ENCODE peak calls at places on chromosomes 1 and 21, in ten cellular contexts. G is transverse colon, M is ovary, X is SK-N-SH, A is esophagus squamous epithelium, R is heart right ventricle, V is heart left ventricle, E is kidney, D is endodermal cell, F is H1. C is an unnamed sample. For H3K36me3, the result is how much of the 10 kb centered on the place peaks cover.

GRCh38 chr1:235102993-235103411 is 25.6 kb downstream of the TOMM20 start:
- DNase-seq in E (no peak), D (peak), R (no peak), M (no peak), A (no peak), V (no peak), F (no peak), X (no peak), G (peak), C (no peak)

GRCh38 chr1:64080947-64081562 is 122.4 kb upstream of the UBE2U start:
- DNase-seq in M (no peak), G (no peak), X (no peak), R (no peak), E (no peak), F (no peak), A (no peak), V (no peak), D (no peak), C (no peak)

GRCh38 chr1:206686486-206687249 is 2.0 kb downstream of the MAPKAPK2 start:
- DNase-seq in R (no peak), M (no peak), D (no peak), X (no peak), F (no peak), V (no peak), G (no peak), E (no peak), A (no peak), C (no peak)

GRCh38 chr1:172266528-172267174 is 153.8 kb upstream of the C1orf105 start:
- DNase-seq in V (no peak), F (no peak), R (no peak), M (no peak), G (no peak), D (no peak), A (no peak), X (no peak), E (no peak), C (no peak)

GRCh38 chr1:36133484-36133883 is 8.5 kb upstream of the COL8A2 start:
- DNase-seq in F (no peak), E (peak), V (no peak), R (peak), M (peak), A (no peak), X (peak), G (peak), D (no peak), C (no peak)

GRCh38 chr1:101820080-101820479 is 176.6 kb downstream of the OLFM3 start:
- DNase-seq in A (no peak), V (no peak), F (no peak), M (no peak), R (peak), G (no peak), X (peak), D (peak), E (no peak), C (no peak)

GRCh38 chr1:231508497-231508896 is 20.0 kb upstream of the TSNAX start:
- DNase-seq in F (no peak), R (no peak), G (no peak), E (no peak), D (no peak), A (no peak), M (no peak), X (no peak), V (no peak), C (no peak)

GRCh38 chr1:84611091-84611490 is 36.9 kb upstream of the CTBS start:
- DNase-seq in V (no peak), A (no peak), G (no peak), M (no peak), E (no peak), F (no peak), D (no peak), X (no peak), R (no peak), C (no peak)

GRCh38 chr21:41947596-41948403 is 6.0 kb downstream of the C2CD2 start:
- DNase-seq in E (peak), G (no peak), A (no peak), X (no peak), R (no peak), F (no peak), D (no peak), M (peak), V (no peak), C (no peak)

GRCh38 chr1:53046930-53047329 is 15.1 kb upstream of the PODN start:
- DNase-seq in F (no peak), M (peak), A (no peak), X (no peak), E (no peak), V (no peak), D (peak), R (no peak), G (no peak), C (no peak)

GRCh38 chr1:225449261-225449660 is 21.4 kb upstream of the LBR start:
- DNase-seq in A (no peak), D (peak), R (no peak), M (no peak), E (no peak), F (no peak), X (no peak), G (peak), V (no peak), C (no peak)

GRCh38 chr1:193729429-193729828 is 543.0 kb upstream of the B3GALT2 start:
- DNase-seq in R (no peak), E (no peak), D (no peak), X (no peak), A (no peak), V (no peak), M (no peak), F (no peak), G (no peak), C (no peak)

GRCh38 chr1:31327381-31327780 is 30.5 kb downstream of the ZCCHC17 start:
- DNase-seq in F (no peak), A (no peak), G (no peak), V (no peak), E (no peak), M (no peak), R (no peak), D (no peak), X (no peak), C (no peak)

GRCh38 chr21:42320791-42321190 is 5.6 kb upstream of the TFF3 start:
- DNase-seq in F (no peak), V (no peak), E (peak), A (no peak), R (no peak), G (no peak), M (no peak), X (no peak), D (peak), C (no peak)

GRCh38 chr1:64343105-64343960 is 126.6 kb upstream of the CACHD1 start:
- DNase-seq in E (no peak), D (peak), X (peak), F (no peak), A (no peak), G (no peak), V (no peak), M (no peak), R (no peak), C (no peak)

GRCh38 chr21:45979141-45979631 is 2.4 kb upstream of the COL6A1 start:
- DNase-seq in E (peak), G (peak), R (no peak), A (no peak), M (peak), F (no peak), X (peak), D (peak), V (peak), C (peak)

GRCh38 chr1:197919523-197920301 is 2.5 kb downstream of the LHX9 start:
- DNase-seq in E (no peak), V (no peak), X (peak), F (no peak), R (no peak), A (no peak), M (no peak), D (peak), G (no peak), C (no peak)

GRCh38 chr1:101207891-101208290 is 28.9 kb upstream of the S1PR1 start:
- DNase-seq in E (no peak), M (no peak), X (no peak), D (no peak), R (no peak), V (no peak), G (no peak), A (no peak), F (no peak), C (no peak)

GRCh38 chr1:94936861-94937620 is 10.1 kb upstream of the CNN3 start:
- DNase-seq in V (no peak), R (no peak), E (no peak), M (no peak), F (no peak), G (no peak), X (no peak), D (no peak), A (no peak), C (no peak)

GRCh38 chr1:113978863-113979702 is at the start of gene OLFML3:
- DNase-seq in M (peak), R (peak), V (peak), X (peak), F (peak), G (peak), E (peak), A (no peak), D (peak), C (peak)

GRCh38 chr1:188888387-188888786 is 1589.3 kb downstream of the BRINP3 start:
- DNase-seq in R (no peak), E (no peak), X (no peak), D (no peak), G (no peak), F (no peak), A (no peak), V (no peak), M (no peak), C (no peak)

GRCh38 chr1:173190101-173190895 is 16.8 kb downstream of the TNFSF4 start:
- DNase-seq in R (peak), A (peak), V (peak), X (no peak), E (peak), D (no peak), F (no peak), M (peak), G (peak), C (peak)

GRCh38 chr1:91741301-91741700 is 144.7 kb downstream of the TGFBR3 start:
- DNase-seq in V (no peak), A (no peak), X (no peak), F (no peak), R (no peak), E (no peak), D (no peak), M (no peak), G (no peak), C (no peak)

GRCh38 chr1:66618390-66618789 is 84.4 kb downstream of the SGIP1 start:
- DNase-seq in G (no peak), X (no peak), V (no peak), E (no peak), A (no peak), M (no peak), R (no peak), D (no peak), F (no peak), C (no peak)

GRCh38 chr1:212791676-212792395 is at the start of the genes NSL1 and TATDN3:
- DNase-seq in X (peak), G (peak), A (peak), R (peak), D (peak), M (peak), V (peak), E (peak), F (peak), C (peak)

GRCh38 chr1:204469304-204469703 is 25.3 kb downstream of the PIK3C2B start:
- DNase-seq in G (no peak), F (no peak), R (peak), E (no peak), V (peak), M (no peak), A (no peak), X (no peak), D (no peak), C (no peak)
- H3K27ac ChIP-seq in G (no peak), F (no peak), R (peak), E (no peak), V (peak), M (no peak), A (no peak), X (no peak), D (no peak), C (no peak)

DNA sequence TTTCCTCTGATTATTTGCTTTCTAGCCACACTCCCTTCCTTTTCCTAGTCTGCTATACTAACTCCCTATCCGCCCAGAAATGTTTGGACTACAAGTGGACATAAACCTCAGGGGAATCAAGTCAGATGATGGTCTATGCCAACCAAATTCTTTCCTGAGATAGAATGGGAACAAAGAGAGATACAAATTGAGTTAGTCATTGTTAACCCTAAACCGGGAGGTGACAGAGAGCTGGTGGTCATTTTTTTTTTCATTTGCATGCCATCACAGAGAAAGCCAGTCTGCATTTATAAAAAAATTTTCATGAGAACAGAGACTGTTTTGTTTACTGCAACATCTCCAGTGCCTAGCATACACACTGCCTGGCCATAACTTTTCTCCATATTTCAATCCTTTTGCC is 35.0 kb downstream of the MYSM1 start:
- DNase-seq in E (no peak), A (no peak), F (no peak), G (no peak), R (no peak), M (no peak), X (no peak), V (no peak), D (no peak), C (no peak)
- H3K36me3 ChIP-seq in E (under half), A (under half), F (half or more), G (under half), R (half or more), M (under half), X (half or more), V (under half), D (half or more), C (under half)

GRCh38 chr1:40781614-40781971 is 2.0 kb upstream of the KCNQ4 start:
- DNase-seq in D (no peak), A (no peak), F (no peak), M (no peak), V (no peak), G (no peak), R (no peak), E (no peak), X (no peak), C (no peak)

GRCh38 chr1:40784141-40784770 is 669 bp downstream of the KCNQ4 start:
- DNase-seq in D (peak), R (no peak), A (no peak), E (no peak), V (no peak), F (no peak), M (no peak), G (no peak), X (peak), C (no peak)

GRCh38 chr1:40780678-40781613 is 2.6 kb upstream of the KCNQ4 start:
- DNase-seq in R (no peak), G (no peak), M (no peak), E (no peak), D (no peak), V (no peak), A (no peak), X (no peak), F (no peak), C (peak)

GRCh38 chr1:40783001-40783905 is at the start of gene KCNQ4:
- DNase-seq in F (no peak), R (peak), G (peak), D (peak), M (peak), E (peak), V (peak), A (no peak), X (peak), C (peak)

DNA sequence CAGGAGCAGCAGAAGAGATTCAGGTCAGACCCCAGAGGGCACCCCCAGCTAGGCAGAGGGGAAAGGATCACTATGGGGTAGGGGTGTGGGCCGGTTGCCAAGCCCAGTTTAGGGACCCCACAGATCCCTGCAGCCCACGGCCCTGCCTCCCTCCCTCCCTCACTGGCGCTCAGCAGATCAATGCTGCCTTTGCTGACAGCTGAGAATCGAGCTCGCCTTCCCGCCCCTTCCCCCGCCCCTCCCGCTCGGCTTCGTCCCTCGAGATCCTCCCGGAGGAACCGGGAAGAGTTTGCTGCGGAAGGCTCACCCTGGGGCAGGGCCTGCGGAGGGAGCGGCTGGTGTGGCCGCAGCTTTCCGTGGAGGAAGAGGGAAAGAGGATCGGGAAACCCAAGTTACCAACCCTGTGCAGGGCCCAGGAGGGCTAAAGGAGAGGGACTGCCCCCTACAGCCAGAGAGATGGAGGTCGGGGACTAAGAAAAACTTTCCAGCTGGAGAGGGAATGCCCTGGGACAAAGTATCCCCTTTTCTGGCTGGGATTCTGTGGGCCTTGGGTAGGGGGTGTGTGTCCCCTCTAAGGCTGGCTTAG is 1.1 kb upstream of the KCNQ4 start:
- DNase-seq in F (no peak), A (no peak), X (no peak), D (peak), V (no peak), M (peak), R (peak), E (peak), G (peak), C (no peak)
- TF ChIP-seq CTCF in F (peak), A (no peak), X (no peak), D (peak), V (no peak), M (no peak), R (no peak), E (no peak), G (no peak), C (no peak)

GRCh38 chr1:78045600-78045849 is 241 bp upstream of the GIPC2 start:
- DNase-seq in G (no peak), E (no peak), F (no peak), X (no peak), A (no peak), V (no peak), R (no peak), D (no peak), M (peak), C (no peak)
- H3K27ac ChIP-seq in G (peak), E (peak), F (no peak), X (no peak), A (peak), V (peak), R (peak), D (no peak), M (peak), C (no peak)

GRCh38 chr1:25826571-25826970 is 6.8 kb downstream of the MTFR1L start:
- DNase-seq in V (no peak), E (peak), M (no peak), A (no peak), X (no peak), R (no peak), G (no peak), F (no peak), D (no peak), C (no peak)

GRCh38 chr1:25828491-25828890 is 8.7 kb downstream of the MTFR1L start:
- DNase-seq in V (no peak), D (no peak), X (no peak), G (no peak), M (no peak), R (no peak), E (no peak), A (no peak), F (no peak), C (no peak)

GRCh38 chr1:25829046-25829445 is 9.3 kb downstream of the MTFR1L start:
- DNase-seq in G (no peak), F (no peak), E (no peak), D (no peak), V (no peak), M (no peak), X (no peak), R (no peak), A (no peak), C (no peak)

GRCh38 chr1:25821630-25822091 is 1.9 kb downstream of the MTFR1L start:
- DNase-seq in M (peak), V (no peak), D (no peak), E (peak), F (no peak), X (no peak), G (no peak), A (no peak), R (no peak), C (no peak)

GRCh38 chr1:25825605-25826004 is 5.9 kb downstream of the MTFR1L start:
- DNase-seq in X (no peak), E (no peak), M (no peak), F (no peak), D (no peak), R (no peak), A (no peak), V (no peak), G (no peak), C (no peak)
- H3K36me3 ChIP-seq in X (under half), E (half or more), M (under half), F (under half), D (under half), R (half or more), A (under half), V (under half), G (under half), C (half or more)

DNA sequence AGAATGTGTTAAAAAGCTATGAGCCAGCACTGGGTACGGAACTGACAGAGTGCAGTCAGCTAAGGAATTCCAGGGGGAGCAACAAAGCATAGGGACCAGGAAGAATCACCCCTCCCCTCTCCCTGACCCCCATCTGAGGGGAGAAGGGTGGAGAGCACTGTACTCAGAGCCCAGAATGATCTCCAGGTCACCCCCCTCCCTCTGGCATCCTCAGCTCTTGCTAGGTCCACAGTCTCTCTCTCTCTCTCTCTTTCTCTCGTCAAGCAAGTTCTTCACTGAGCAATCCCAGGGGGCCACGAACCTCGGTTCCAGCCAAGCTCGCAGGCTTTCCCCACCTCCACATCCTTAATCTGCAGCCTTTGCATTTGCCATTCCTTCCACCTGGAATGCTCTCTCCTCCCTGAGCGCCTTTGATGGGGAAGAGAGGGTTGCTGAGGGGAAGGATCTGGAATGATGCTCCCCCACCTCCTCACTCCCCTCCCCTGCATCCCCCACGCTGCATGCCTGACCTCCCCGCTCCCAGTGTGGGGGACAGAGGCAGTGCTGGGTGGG is 6.7 kb upstream of the WASF2 start:
- DNase-seq in G (no peak), R (peak), E (peak), M (peak), X (no peak), D (peak), A (no peak), V (peak), F (no peak), C (no peak)
- TF ChIP-seq CTCF in G (no peak), R (peak), E (no peak), M (peak), X (peak), D (peak), A (no peak), V (no peak), F (peak), C (no peak)

GRCh38 chr1:154859151-154859785 is 10.8 kb downstream of the KCNN3 start:
- DNase-seq in A (no peak), X (no peak), D (no peak), F (no peak), G (no peak), E (no peak), M (no peak), V (no peak), R (no peak), C (no peak)

GRCh38 chr1:154857441-154858215 is 12.5 kb downstream of the KCNN3 start:
- DNase-seq in G (no peak), F (no peak), M (no peak), R (no peak), A (no peak), V (no peak), E (peak), X (no peak), D (no peak), C (no peak)

GRCh38 chr1:154861607-154862094 is 8.4 kb downstream of the KCNN3 start:
- DNase-seq in R (no peak), A (no peak), D (no peak), G (no peak), F (no peak), E (no peak), M (no peak), X (no peak), V (no peak), C (no peak)

GRCh38 chr1:154859786-154860153 is 10.3 kb downstream of the KCNN3 start:
- DNase-seq in R (no peak), G (peak), E (no peak), A (no peak), F (no peak), X (no peak), V (no peak), D (no peak), M (no peak), C (no peak)

GRCh38 chr1:154860154-154860870 is 9.8 kb downstream of the KCNN3 start:
- DNase-seq in X (no peak), V (no peak), G (peak), F (no peak), E (no peak), A (no peak), D (no peak), R (no peak), M (no peak), C (no peak)
- H3K27ac ChIP-seq in X (no peak), V (no peak), G (peak), F (no peak), E (no peak), A (no peak), D (no peak), R (no peak), M (no peak), C (no peak)